ENCODE peak calls at places on chromosomes 4 and X, in seven cellular contexts. One of them, this sample, is unnamed.

GRCh38 chrX:68193786-68194185 is 239.5 kb downstream of the OPHN1 start:
- DNase-seq in activated gamma-delta T cell treated with anti-CD3 and anti-CD28 coated beads, Interleukin-2, amount 50 U/mL, for 16 hours: no peak
- DNase-seq in EH: no peak
- DNase-seq in activated CD4-positive, alpha-beta T cell treated with anti-CD3 and anti-CD28 coated beads, Interleukin-2, amount 10 ng/mL, durations not matched to agents 7 days and 5 days: no peak
- DNase-seq in endothelial cell: no peak
- DNase-seq in T-cell: no peak
- DNase-seq in HT1080: no peak
- DNase-seq in this sample: no peak

GRCh38 chrX:9252182-9252581 is 212.7 kb upstream of the TBL1X start:
- DNase-seq in activated gamma-delta T cell treated with anti-CD3 and anti-CD28 coated beads, Interleukin-2, amount 50 U/mL, for 16 hours: no peak
- DNase-seq in EH: no peak
- DNase-seq in activated CD4-positive, alpha-beta T cell treated with anti-CD3 and anti-CD28 coated beads, Interleukin-2, amount 10 ng/mL, durations not matched to agents 7 days and 5 days: no peak
- DNase-seq in endothelial cell: no peak
- DNase-seq in T-cell: no peak
- DNase-seq in HT1080: no peak
- DNase-seq in this sample: no peak

GRCh38 chrX:68938244-68939004 is 109.6 kb downstream of the EFNB1 start:
- DNase-seq in activated gamma-delta T cell treated with anti-CD3 and anti-CD28 coated beads, Interleukin-2, amount 50 U/mL, for 16 hours: no peak
- DNase-seq in EH: peak; percentile 62
- DNase-seq in activated CD4-positive, alpha-beta T cell treated with anti-CD3 and anti-CD28 coated beads, Interleukin-2, amount 10 ng/mL, durations not matched to agents 7 days and 5 days: no peak
- DNase-seq in endothelial cell: no peak
- DNase-seq in T-cell: no peak
- DNase-seq in HT1080: peak; percentile 76
- DNase-seq in this sample: no peak

GRCh38 chrX:106481341-106481740 is 130.4 kb upstream of the RADX start:
- DNase-seq in activated gamma-delta T cell treated with anti-CD3 and anti-CD28 coated beads, Interleukin-2, amount 50 U/mL, for 16 hours: peak; percentile 16
- DNase-seq in EH: peak; percentile 42
- DNase-seq in activated CD4-positive, alpha-beta T cell treated with anti-CD3 and anti-CD28 coated beads, Interleukin-2, amount 10 ng/mL, durations not matched to agents 7 days and 5 days: peak; percentile 35
- DNase-seq in endothelial cell: peak; percentile 58
- DNase-seq in T-cell: no peak
- DNase-seq in HT1080: peak; percentile 49
- DNase-seq in this sample: peak; percentile 26

GRCh38 chrX:132216806-132217202 is 2.4 kb downstream of the RAP2C start:
- DNase-seq in activated gamma-delta T cell treated with anti-CD3 and anti-CD28 coated beads, Interleukin-2, amount 50 U/mL, for 16 hours: no peak
- DNase-seq in EH: peak; percentile 43
- DNase-seq in activated CD4-positive, alpha-beta T cell treated with anti-CD3 and anti-CD28 coated beads, Interleukin-2, amount 10 ng/mL, durations not matched to agents 7 days and 5 days: peak; percentile 30
- DNase-seq in endothelial cell: no peak
- DNase-seq in T-cell: peak; percentile 8
- DNase-seq in HT1080: no peak
- DNase-seq in this sample: peak; percentile 10

GRCh38 chrX:71181558-71181909 is 36.9 kb downstream of the NLGN3 start:
- DNase-seq in activated gamma-delta T cell treated with anti-CD3 and anti-CD28 coated beads, Interleukin-2, amount 50 U/mL, for 16 hours: peak; percentile 19
- DNase-seq in EH: peak; percentile 15
- DNase-seq in activated CD4-positive, alpha-beta T cell treated with anti-CD3 and anti-CD28 coated beads, Interleukin-2, amount 10 ng/mL, durations not matched to agents 7 days and 5 days: peak; percentile 46
- DNase-seq in endothelial cell: peak; percentile 9
- DNase-seq in T-cell: peak; percentile 11
- DNase-seq in HT1080: no peak
- DNase-seq in this sample: peak; percentile 33

GRCh38 chr4:83371936-83372335 is 37.3 kb upstream of the HPSE start:
- DNase-seq in activated gamma-delta T cell treated with anti-CD3 and anti-CD28 coated beads, Interleukin-2, amount 50 U/mL, for 16 hours: no peak
- DNase-seq in EH: no peak
- DNase-seq in activated CD4-positive, alpha-beta T cell treated with anti-CD3 and anti-CD28 coated beads, Interleukin-2, amount 10 ng/mL, durations not matched to agents 7 days and 5 days: no peak
- DNase-seq in endothelial cell: no peak
- DNase-seq in T-cell: no peak
- DNase-seq in HT1080: no peak
- DNase-seq in this sample: no peak

GRCh38 chr4:24169956-24170355 is 280.1 kb upstream of the PPARGC1A start:
- DNase-seq in activated gamma-delta T cell treated with anti-CD3 and anti-CD28 coated beads, Interleukin-2, amount 50 U/mL, for 16 hours: no peak
- DNase-seq in EH: no peak
- DNase-seq in activated CD4-positive, alpha-beta T cell treated with anti-CD3 and anti-CD28 coated beads, Interleukin-2, amount 10 ng/mL, durations not matched to agents 7 days and 5 days: no peak
- DNase-seq in endothelial cell: no peak
- DNase-seq in T-cell: no peak
- DNase-seq in HT1080: no peak
- DNase-seq in this sample: no peak

GRCh38 chrX:138748480-138748879 is 37.0 kb upstream of the FGF13 start:
- DNase-seq in activated gamma-delta T cell treated with anti-CD3 and anti-CD28 coated beads, Interleukin-2, amount 50 U/mL, for 16 hours: no peak
- DNase-seq in EH: peak; percentile 0
- DNase-seq in activated CD4-positive, alpha-beta T cell treated with anti-CD3 and anti-CD28 coated beads, Interleukin-2, amount 10 ng/mL, durations not matched to agents 7 days and 5 days: no peak
- DNase-seq in endothelial cell: no peak
- DNase-seq in T-cell: no peak
- DNase-seq in HT1080: no peak
- DNase-seq in this sample: no peak

GRCh38 chrX:33339219-33339618 is 127.9 kb upstream of the DMD start:
- DNase-seq in activated gamma-delta T cell treated with anti-CD3 and anti-CD28 coated beads, Interleukin-2, amount 50 U/mL, for 16 hours: no peak
- DNase-seq in EH: no peak
- DNase-seq in activated CD4-positive, alpha-beta T cell treated with anti-CD3 and anti-CD28 coated beads, Interleukin-2, amount 10 ng/mL, durations not matched to agents 7 days and 5 days: no peak
- DNase-seq in endothelial cell: no peak
- DNase-seq in T-cell: no peak
- DNase-seq in HT1080: no peak
- DNase-seq in this sample: no peak

GRCh38 chr4:97411352-97411751 is 731.9 kb downstream of the STPG2 start:
- DNase-seq in activated gamma-delta T cell treated with anti-CD3 and anti-CD28 coated beads, Interleukin-2, amount 50 U/mL, for 16 hours: no peak
- DNase-seq in EH: no peak
- DNase-seq in activated CD4-positive, alpha-beta T cell treated with anti-CD3 and anti-CD28 coated beads, Interleukin-2, amount 10 ng/mL, durations not matched to agents 7 days and 5 days: no peak
- DNase-seq in endothelial cell: no peak
- DNase-seq in T-cell: no peak
- DNase-seq in HT1080: no peak
- DNase-seq in this sample: no peak

GRCh38 chr4:108885211-108885610 is 122.4 kb upstream of the ETNPPL start:
- DNase-seq in activated gamma-delta T cell treated with anti-CD3 and anti-CD28 coated beads, Interleukin-2, amount 50 U/mL, for 16 hours: no peak
- DNase-seq in EH: peak; percentile 82
- DNase-seq in activated CD4-positive, alpha-beta T cell treated with anti-CD3 and anti-CD28 coated beads, Interleukin-2, amount 10 ng/mL, durations not matched to agents 7 days and 5 days: no peak
- DNase-seq in endothelial cell: no peak
- DNase-seq in T-cell: no peak
- DNase-seq in HT1080: peak; percentile 34
- DNase-seq in this sample: peak; percentile 20

GRCh38 chrX:119488749-119489148 is 20.5 kb downstream of the SLC25A5 start:
- DNase-seq in activated gamma-delta T cell treated with anti-CD3 and anti-CD28 coated beads, Interleukin-2, amount 50 U/mL, for 16 hours: no peak
- DNase-seq in EH: peak; percentile 62
- DNase-seq in activated CD4-positive, alpha-beta T cell treated with anti-CD3 and anti-CD28 coated beads, Interleukin-2, amount 10 ng/mL, durations not matched to agents 7 days and 5 days: peak; percentile 38
- DNase-seq in endothelial cell: peak; percentile 23
- DNase-seq in T-cell: no peak
- DNase-seq in HT1080: peak; percentile 38
- DNase-seq in this sample: peak; percentile 16

GRCh38 chr4:4837316-4837715 is 22.1 kb upstream of the MSX1 start:
- DNase-seq in activated gamma-delta T cell treated with anti-CD3 and anti-CD28 coated beads, Interleukin-2, amount 50 U/mL, for 16 hours: no peak
- DNase-seq in EH: no peak
- DNase-seq in activated CD4-positive, alpha-beta T cell treated with anti-CD3 and anti-CD28 coated beads, Interleukin-2, amount 10 ng/mL, durations not matched to agents 7 days and 5 days: no peak
- DNase-seq in endothelial cell: no peak
- DNase-seq in T-cell: no peak
- DNase-seq in HT1080: peak; percentile 72
- DNase-seq in this sample: no peak

GRCh38 chr4:17272154-17272553 is 239.7 kb downstream of the QDPR start:
- DNase-seq in activated gamma-delta T cell treated with anti-CD3 and anti-CD28 coated beads, Interleukin-2, amount 50 U/mL, for 16 hours: no peak
- DNase-seq in EH: peak; percentile 7
- DNase-seq in activated CD4-positive, alpha-beta T cell treated with anti-CD3 and anti-CD28 coated beads, Interleukin-2, amount 10 ng/mL, durations not matched to agents 7 days and 5 days: no peak
- DNase-seq in endothelial cell: no peak
- DNase-seq in T-cell: no peak
- DNase-seq in HT1080: no peak
- DNase-seq in this sample: no peak

GRCh38 chr4:152935661-152936445 is at the start of gene FHDC1:
- DNase-seq in activated gamma-delta T cell treated with anti-CD3 and anti-CD28 coated beads, Interleukin-2, amount 50 U/mL, for 16 hours: no peak
- DNase-seq in EH: peak; percentile 22
- DNase-seq in activated CD4-positive, alpha-beta T cell treated with anti-CD3 and anti-CD28 coated beads, Interleukin-2, amount 10 ng/mL, durations not matched to agents 7 days and 5 days: peak; percentile 26
- DNase-seq in endothelial cell: peak; percentile 39
- DNase-seq in T-cell: no peak
- DNase-seq in HT1080: no peak
- DNase-seq in this sample: no peak

GRCh38 chrX:82412851-82413250 is 1095.2 kb upstream of the POU3F4 start:
- DNase-seq in activated gamma-delta T cell treated with anti-CD3 and anti-CD28 coated beads, Interleukin-2, amount 50 U/mL, for 16 hours: no peak
- DNase-seq in EH: no peak
- DNase-seq in activated CD4-positive, alpha-beta T cell treated with anti-CD3 and anti-CD28 coated beads, Interleukin-2, amount 10 ng/mL, durations not matched to agents 7 days and 5 days: no peak
- DNase-seq in endothelial cell: no peak
- DNase-seq in T-cell: no peak
- DNase-seq in HT1080: peak; percentile 52
- DNase-seq in this sample: no peak

GRCh38 chrX:22338740-22339139 is 66.0 kb downstream of the CBLL2 start:
- DNase-seq in activated gamma-delta T cell treated with anti-CD3 and anti-CD28 coated beads, Interleukin-2, amount 50 U/mL, for 16 hours: no peak
- DNase-seq in EH: peak; percentile 15
- DNase-seq in activated CD4-positive, alpha-beta T cell treated with anti-CD3 and anti-CD28 coated beads, Interleukin-2, amount 10 ng/mL, durations not matched to agents 7 days and 5 days: no peak
- DNase-seq in endothelial cell: no peak
- DNase-seq in T-cell: no peak
- DNase-seq in HT1080: no peak
- DNase-seq in this sample: no peak

GRCh38 chr4:3683077-3683743 is 83.0 kb upstream of the ADRA2C start:
- DNase-seq in activated gamma-delta T cell treated with anti-CD3 and anti-CD28 coated beads, Interleukin-2, amount 50 U/mL, for 16 hours: no peak
- DNase-seq in EH: no peak
- DNase-seq in activated CD4-positive, alpha-beta T cell treated with anti-CD3 and anti-CD28 coated beads, Interleukin-2, amount 10 ng/mL, durations not matched to agents 7 days and 5 days: no peak
- DNase-seq in endothelial cell: no peak
- DNase-seq in T-cell: no peak
- DNase-seq in HT1080: no peak
- DNase-seq in this sample: no peak

GRCh38 chrX:35166023-35166422 is 223.4 kb downstream of the FAM47B start:
- DNase-seq in activated gamma-delta T cell treated with anti-CD3 and anti-CD28 coated beads, Interleukin-2, amount 50 U/mL, for 16 hours: no peak
- DNase-seq in EH: no peak
- DNase-seq in activated CD4-positive, alpha-beta T cell treated with anti-CD3 and anti-CD28 coated beads, Interleukin-2, amount 10 ng/mL, durations not matched to agents 7 days and 5 days: no peak
- DNase-seq in endothelial cell: no peak
- DNase-seq in T-cell: no peak
- DNase-seq in HT1080: no peak
- DNase-seq in this sample: no peak

GRCh38 chrX:43508694-43509093 is 147.4 kb upstream of the MAOA start:
- DNase-seq in activated gamma-delta T cell treated with anti-CD3 and anti-CD28 coated beads, Interleukin-2, amount 50 U/mL, for 16 hours: no peak
- DNase-seq in EH: no peak
- DNase-seq in activated CD4-positive, alpha-beta T cell treated with anti-CD3 and anti-CD28 coated beads, Interleukin-2, amount 10 ng/mL, durations not matched to agents 7 days and 5 days: no peak
- DNase-seq in endothelial cell: no peak
- DNase-seq in T-cell: no peak
- DNase-seq in HT1080: no peak
- DNase-seq in this sample: no peak

GRCh38 chr4:118112647-118113046 is 78.4 kb downstream of the NDST3 start:
- DNase-seq in activated gamma-delta T cell treated with anti-CD3 and anti-CD28 coated beads, Interleukin-2, amount 50 U/mL, for 16 hours: no peak
- DNase-seq in EH: peak; percentile 22
- DNase-seq in activated CD4-positive, alpha-beta T cell treated with anti-CD3 and anti-CD28 coated beads, Interleukin-2, amount 10 ng/mL, durations not matched to agents 7 days and 5 days: no peak
- DNase-seq in endothelial cell: no peak
- DNase-seq in T-cell: no peak
- DNase-seq in HT1080: peak; percentile 44
- DNase-seq in this sample: no peak

GRCh38 chr4:2241003-2241402 is 918 bp downstream of the HAUS3 start:
- DNase-seq in activated gamma-delta T cell treated with anti-CD3 and anti-CD28 coated beads, Interleukin-2, amount 50 U/mL, for 16 hours: no peak
- DNase-seq in EH: no peak
- DNase-seq in activated CD4-positive, alpha-beta T cell treated with anti-CD3 and anti-CD28 coated beads, Interleukin-2, amount 10 ng/mL, durations not matched to agents 7 days and 5 days: no peak
- DNase-seq in endothelial cell: no peak
- DNase-seq in T-cell: no peak
- DNase-seq in HT1080: no peak
- DNase-seq in this sample: no peak

GRCh38 chr4:76194325-76194724 is 19.3 kb downstream of the SCARB2 start:
- DNase-seq in activated gamma-delta T cell treated with anti-CD3 and anti-CD28 coated beads, Interleukin-2, amount 50 U/mL, for 16 hours: no peak
- DNase-seq in EH: peak; percentile 98
- DNase-seq in activated CD4-positive, alpha-beta T cell treated with anti-CD3 and anti-CD28 coated beads, Interleukin-2, amount 10 ng/mL, durations not matched to agents 7 days and 5 days: no peak
- DNase-seq in endothelial cell: no peak
- DNase-seq in T-cell: no peak
- DNase-seq in HT1080: peak; percentile 85
- DNase-seq in this sample: no peak

GRCh38 chr4:57109847-57110634 is at the start of gene IGFBP7:
- DNase-seq in activated gamma-delta T cell treated with anti-CD3 and anti-CD28 coated beads, Interleukin-2, amount 50 U/mL, for 16 hours: no peak
- DNase-seq in EH: peak; percentile 80
- DNase-seq in activated CD4-positive, alpha-beta T cell treated with anti-CD3 and anti-CD28 coated beads, Interleukin-2, amount 10 ng/mL, durations not matched to agents 7 days and 5 days: no peak
- DNase-seq in endothelial cell: peak; percentile 22
- DNase-seq in T-cell: no peak
- DNase-seq in HT1080: peak; percentile 35
- DNase-seq in this sample: no peak

GRCh38 chrX:96979766-96980165 is 96.1 kb downstream of the RPA4 start:
- DNase-seq in activated gamma-delta T cell treated with anti-CD3 and anti-CD28 coated beads, Interleukin-2, amount 50 U/mL, for 16 hours: no peak
- DNase-seq in EH: no peak
- DNase-seq in activated CD4-positive, alpha-beta T cell treated with anti-CD3 and anti-CD28 coated beads, Interleukin-2, amount 10 ng/mL, durations not matched to agents 7 days and 5 days: no peak
- DNase-seq in endothelial cell: no peak
- DNase-seq in T-cell: no peak
- DNase-seq in HT1080: no peak
- DNase-seq in this sample: no peak

GRCh38 chrX:49039598-49040375 is 3.4 kb downstream of the TFE3 start:
- DNase-seq in activated gamma-delta T cell treated with anti-CD3 and anti-CD28 coated beads, Interleukin-2, amount 50 U/mL, for 16 hours: no peak
- DNase-seq in EH: peak; percentile 95
- DNase-seq in activated CD4-positive, alpha-beta T cell treated with anti-CD3 and anti-CD28 coated beads, Interleukin-2, amount 10 ng/mL, durations not matched to agents 7 days and 5 days: peak; percentile 48
- DNase-seq in endothelial cell: peak; percentile 69
- DNase-seq in T-cell: peak; percentile 4
- DNase-seq in HT1080: peak; percentile 93
- DNase-seq in this sample: peak; percentile 21